ENCODE peak calls at places on chromosomes 2 and 18, in eight cellular contexts. One of them, this sample, is unnamed.

GRCh38 chr18:68944330-68944729 is 146.4 kb downstream of the CCDC102B start:
- DNase-seq in RWPE1: no peak
- DNase-seq in right lobe of liver: no peak
- DNase-seq in adrenal gland: no peak
- DNase-seq in GM12878: no peak
- DNase-seq in cardiac muscle cell: no peak
- DNase-seq in A549: no peak
- DNase-seq in PC-3: no peak
- DNase-seq in this sample: no peak

GRCh38 chr2:59249441-59250330 is 1008.6 kb upstream of the FANCL start:
- DNase-seq in RWPE1: no peak
- DNase-seq in right lobe of liver: no peak
- DNase-seq in adrenal gland: no peak
- DNase-seq in GM12878: no peak
- DNase-seq in cardiac muscle cell: no peak
- DNase-seq in A549: no peak
- DNase-seq in PC-3: no peak
- DNase-seq in this sample: no peak

GRCh38 chr2:26488463-26489212 is 10.7 kb upstream of the OTOF start:
- DNase-seq in RWPE1: no peak
- DNase-seq in right lobe of liver: no peak
- DNase-seq in adrenal gland: no peak
- DNase-seq in GM12878: no peak
- DNase-seq in cardiac muscle cell: no peak
- DNase-seq in A549: no peak
- DNase-seq in PC-3: no peak
- DNase-seq in this sample: no peak

GRCh38 chr2:199463708-199464613 is 6.2 kb upstream of the SATB2 start:
- DNase-seq in RWPE1: no peak
- DNase-seq in right lobe of liver: no peak
- DNase-seq in adrenal gland: no peak
- DNase-seq in GM12878: no peak
- DNase-seq in cardiac muscle cell: no peak
- DNase-seq in A549: no peak
- DNase-seq in PC-3: no peak
- DNase-seq in this sample: no peak

GRCh38 chr2:212052412-212053159 is 486.0 kb downstream of the ERBB4 start:
- DNase-seq in RWPE1: no peak
- DNase-seq in right lobe of liver: no peak
- DNase-seq in adrenal gland: no peak
- DNase-seq in GM12878: no peak
- DNase-seq in cardiac muscle cell: no peak
- DNase-seq in A549: no peak
- DNase-seq in PC-3: peak
- DNase-seq in this sample: peak

GRCh38 chr2:68753318-68753717 is 18.7 kb downstream of the ARHGAP25 start:
- DNase-seq in RWPE1: no peak
- DNase-seq in right lobe of liver: no peak
- DNase-seq in adrenal gland: no peak
- DNase-seq in GM12878: no peak
- DNase-seq in cardiac muscle cell: no peak
- DNase-seq in A549: no peak
- DNase-seq in PC-3: no peak
- DNase-seq in this sample: no peak

GRCh38 chr18:35005963-35006577 is 35.1 kb upstream of the MAPRE2 start:
- DNase-seq in RWPE1: peak
- DNase-seq in right lobe of liver: no peak
- DNase-seq in adrenal gland: no peak
- DNase-seq in GM12878: no peak
- DNase-seq in cardiac muscle cell: peak
- DNase-seq in A549: peak
- DNase-seq in PC-3: peak
- DNase-seq in this sample: no peak

GRCh38 chr2:211455225-211455841 is 898.9 kb downstream of the CPS1 start:
- DNase-seq in RWPE1: peak
- DNase-seq in right lobe of liver: no peak
- DNase-seq in adrenal gland: peak
- DNase-seq in GM12878: no peak
- DNase-seq in cardiac muscle cell: peak
- DNase-seq in A549: peak
- DNase-seq in PC-3: peak
- DNase-seq in this sample: no peak

GRCh38 chr2:21038403-21039073 is 5.3 kb downstream of the APOB start:
- DNase-seq in RWPE1: peak
- DNase-seq in right lobe of liver: no peak
- DNase-seq in adrenal gland: no peak
- DNase-seq in GM12878: no peak
- DNase-seq in cardiac muscle cell: no peak
- DNase-seq in A549: no peak
- DNase-seq in PC-3: no peak
- DNase-seq in this sample: peak

GRCh38 chr2:36169843-36170242 is 185.7 kb upstream of the CRIM1 start:
- DNase-seq in RWPE1: no peak
- DNase-seq in right lobe of liver: no peak
- DNase-seq in adrenal gland: no peak
- DNase-seq in GM12878: no peak
- DNase-seq in cardiac muscle cell: peak
- DNase-seq in A549: no peak
- DNase-seq in PC-3: no peak
- DNase-seq in this sample: no peak

GRCh38 chr18:45954070-45954712 is 12.9 kb downstream of the EPG5 start:
- DNase-seq in RWPE1: peak
- DNase-seq in right lobe of liver: no peak
- DNase-seq in adrenal gland: no peak
- DNase-seq in GM12878: no peak
- DNase-seq in cardiac muscle cell: no peak
- DNase-seq in A549: peak
- DNase-seq in PC-3: peak
- DNase-seq in this sample: peak

GRCh38 chr18:77481541-77481940 is 231.9 kb downstream of the GALR1 start:
- DNase-seq in RWPE1: no peak
- DNase-seq in right lobe of liver: no peak
- DNase-seq in adrenal gland: no peak
- DNase-seq in GM12878: no peak
- DNase-seq in cardiac muscle cell: no peak
- DNase-seq in A549: no peak
- DNase-seq in PC-3: no peak
- DNase-seq in this sample: no peak

GRCh38 chr18:31274915-31275314 is 43.0 kb upstream of the DSG1 start:
- DNase-seq in RWPE1: peak
- DNase-seq in right lobe of liver: peak
- DNase-seq in adrenal gland: no peak
- DNase-seq in GM12878: no peak
- DNase-seq in cardiac muscle cell: no peak
- DNase-seq in A549: peak
- DNase-seq in PC-3: peak
- DNase-seq in this sample: peak

GRCh38 chr2:19829672-19830071 is 72.1 kb downstream of the TTC32 start:
- DNase-seq in RWPE1: no peak
- DNase-seq in right lobe of liver: no peak
- DNase-seq in adrenal gland: no peak
- DNase-seq in GM12878: no peak
- DNase-seq in cardiac muscle cell: no peak
- DNase-seq in A549: no peak
- DNase-seq in PC-3: no peak
- DNase-seq in this sample: no peak

GRCh38 chr18:45415614-45416013 is 199.7 kb upstream of the SLC14A2 start:
- DNase-seq in RWPE1: no peak
- DNase-seq in right lobe of liver: no peak
- DNase-seq in adrenal gland: no peak
- DNase-seq in GM12878: no peak
- DNase-seq in cardiac muscle cell: no peak
- DNase-seq in A549: no peak
- DNase-seq in PC-3: no peak
- DNase-seq in this sample: no peak

DNA sequence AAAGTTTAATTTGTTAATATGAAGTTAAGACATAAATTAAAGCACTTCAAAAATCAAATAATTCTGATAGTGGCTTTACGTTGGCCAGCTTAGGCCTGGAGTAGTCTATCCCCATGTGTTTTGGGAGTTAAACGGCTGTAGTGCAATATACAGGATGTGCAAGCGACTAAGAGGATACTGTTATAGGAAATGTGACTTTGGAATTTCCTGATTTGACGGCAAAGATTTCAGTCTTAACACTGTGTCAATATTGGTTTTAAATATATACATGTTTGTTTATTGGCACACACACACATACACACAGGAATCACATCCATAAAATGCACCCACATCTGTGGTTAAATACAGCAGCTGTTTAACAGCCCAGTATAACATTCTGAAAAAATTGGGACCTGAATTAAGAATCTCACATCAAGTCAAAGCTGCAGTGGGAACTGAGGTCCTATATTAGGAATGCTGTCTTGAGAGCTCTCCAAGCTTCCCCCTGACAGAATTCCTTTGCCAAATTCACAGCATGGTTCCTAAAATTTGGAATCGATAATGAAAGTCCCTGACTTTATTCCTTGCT is 347.1 kb downstream of the TXNL1 start:
- DNase-seq in RWPE1: no peak
- DNase-seq in right lobe of liver: no peak
- DNase-seq in adrenal gland: no peak
- DNase-seq in GM12878: no peak
- DNase-seq in cardiac muscle cell: no peak
- DNase-seq in A549: no peak
- DNase-seq in PC-3: peak
- DNase-seq in this sample: no peak
- H3K27ac ChIP-seq in RWPE1: no peak
- H3K27ac ChIP-seq in right lobe of liver: no peak
- H3K27ac ChIP-seq in adrenal gland: no peak
- H3K27ac ChIP-seq in GM12878: no peak
- H3K27ac ChIP-seq in cardiac muscle cell: no peak
- H3K27ac ChIP-seq in A549: no peak
- H3K27ac ChIP-seq in PC-3: no peak
- H3K27ac ChIP-seq in this sample: no peak

GRCh38 chr2:176002684-176003225 is 688 bp upstream of the LNPK start:
- DNase-seq in RWPE1: peak
- DNase-seq in right lobe of liver: no peak
- DNase-seq in adrenal gland: peak
- DNase-seq in GM12878: no peak
- DNase-seq in cardiac muscle cell: peak
- DNase-seq in A549: peak
- DNase-seq in PC-3: peak
- DNase-seq in this sample: no peak
- H3K27ac ChIP-seq in RWPE1: peak
- H3K27ac ChIP-seq in right lobe of liver: peak
- H3K27ac ChIP-seq in adrenal gland: peak
- H3K27ac ChIP-seq in GM12878: peak
- H3K27ac ChIP-seq in cardiac muscle cell: peak
- H3K27ac ChIP-seq in A549: peak
- H3K27ac ChIP-seq in PC-3: no peak
- H3K27ac ChIP-seq in this sample: peak

GRCh38 chr2:206213514-206213845 is 53.8 kb downstream of the EEF1B2 start:
- DNase-seq in RWPE1: no peak
- DNase-seq in right lobe of liver: no peak
- DNase-seq in adrenal gland: no peak
- DNase-seq in GM12878: no peak
- DNase-seq in cardiac muscle cell: no peak
- DNase-seq in A549: no peak
- DNase-seq in PC-3: no peak
- DNase-seq in this sample: no peak

GRCh38 chr2:206208900-206209299 is 49.2 kb downstream of the EEF1B2 start:
- DNase-seq in RWPE1: no peak
- DNase-seq in right lobe of liver: no peak
- DNase-seq in adrenal gland: peak
- DNase-seq in GM12878: no peak
- DNase-seq in cardiac muscle cell: no peak
- DNase-seq in A549: no peak
- DNase-seq in PC-3: no peak
- DNase-seq in this sample: no peak

GRCh38 chr2:206211657-206212255 is 52.1 kb downstream of the EEF1B2 start:
- DNase-seq in RWPE1: peak
- DNase-seq in right lobe of liver: no peak
- DNase-seq in adrenal gland: no peak
- DNase-seq in GM12878: no peak
- DNase-seq in cardiac muscle cell: no peak
- DNase-seq in A549: peak
- DNase-seq in PC-3: peak
- DNase-seq in this sample: peak

GRCh38 chr2:206217162-206217561 is 57.3 kb upstream of the ZDBF2 start:
- DNase-seq in RWPE1: no peak
- DNase-seq in right lobe of liver: no peak
- DNase-seq in adrenal gland: no peak
- DNase-seq in GM12878: no peak
- DNase-seq in cardiac muscle cell: peak
- DNase-seq in A549: no peak
- DNase-seq in PC-3: no peak
- DNase-seq in this sample: no peak

GRCh38 chr2:206212673-206213513 is 53.2 kb downstream of the EEF1B2 start:
- DNase-seq in RWPE1: peak
- DNase-seq in right lobe of liver: no peak
- DNase-seq in adrenal gland: no peak
- DNase-seq in GM12878: no peak
- DNase-seq in cardiac muscle cell: peak
- DNase-seq in A549: no peak
- DNase-seq in PC-3: peak
- DNase-seq in this sample: no peak
- H3K27ac ChIP-seq in RWPE1: no peak
- H3K27ac ChIP-seq in right lobe of liver: no peak
- H3K27ac ChIP-seq in adrenal gland: peak
- H3K27ac ChIP-seq in GM12878: no peak
- H3K27ac ChIP-seq in cardiac muscle cell: peak
- H3K27ac ChIP-seq in A549: peak
- H3K27ac ChIP-seq in PC-3: peak
- H3K27ac ChIP-seq in this sample: peak

GRCh38 chr2:48341556-48342133 is 188.3 kb upstream of the STON1 start:
- DNase-seq in RWPE1: no peak
- DNase-seq in right lobe of liver: no peak
- DNase-seq in adrenal gland: no peak
- DNase-seq in GM12878: no peak
- DNase-seq in cardiac muscle cell: no peak
- DNase-seq in A549: peak
- DNase-seq in PC-3: no peak
- DNase-seq in this sample: no peak
- H3K27ac ChIP-seq in RWPE1: no peak
- H3K27ac ChIP-seq in right lobe of liver: no peak
- H3K27ac ChIP-seq in adrenal gland: peak
- H3K27ac ChIP-seq in GM12878: no peak
- H3K27ac ChIP-seq in cardiac muscle cell: no peak
- H3K27ac ChIP-seq in A549: peak
- H3K27ac ChIP-seq in PC-3: no peak
- H3K27ac ChIP-seq in this sample: no peak

DNA sequence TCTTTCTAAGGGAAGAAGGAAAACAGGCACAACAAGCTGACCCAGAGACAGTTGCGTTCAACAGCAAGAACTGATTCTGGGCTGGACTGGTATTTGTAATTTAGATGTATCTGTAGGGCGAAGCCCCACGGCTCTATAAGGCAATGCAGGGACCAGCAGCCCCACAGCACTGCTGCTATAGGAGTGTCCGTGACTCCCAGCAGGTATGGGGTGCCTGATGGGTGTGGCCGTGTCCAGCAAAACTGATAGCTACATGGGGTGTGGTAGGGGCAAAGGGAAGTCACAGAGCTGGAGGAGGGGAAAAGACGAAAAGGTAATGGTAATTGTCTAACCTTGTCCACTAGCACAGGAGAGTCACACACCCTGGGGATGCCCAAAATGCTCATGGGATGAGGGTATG is 48.3 kb upstream of the ASPRV1 start:
- DNase-seq in RWPE1: no peak
- DNase-seq in right lobe of liver: peak
- DNase-seq in adrenal gland: no peak
- DNase-seq in GM12878: no peak
- DNase-seq in cardiac muscle cell: no peak
- DNase-seq in A549: no peak
- DNase-seq in PC-3: no peak
- DNase-seq in this sample: no peak
- H3K27ac ChIP-seq in RWPE1: no peak
- H3K27ac ChIP-seq in right lobe of liver: no peak
- H3K27ac ChIP-seq in adrenal gland: no peak
- H3K27ac ChIP-seq in GM12878: no peak
- H3K27ac ChIP-seq in cardiac muscle cell: no peak
- H3K27ac ChIP-seq in A549: no peak
- H3K27ac ChIP-seq in PC-3: no peak
- H3K27ac ChIP-seq in this sample: peak

GRCh38 chr2:191247381-191248057 is 2.3 kb downstream of the MYO1B start:
- DNase-seq in RWPE1: peak
- DNase-seq in right lobe of liver: peak
- DNase-seq in adrenal gland: no peak
- DNase-seq in GM12878: no peak
- DNase-seq in cardiac muscle cell: no peak
- DNase-seq in A549: peak
- DNase-seq in PC-3: peak
- DNase-seq in this sample: peak
- H3K27ac ChIP-seq in RWPE1: peak
- H3K27ac ChIP-seq in right lobe of liver: peak
- H3K27ac ChIP-seq in adrenal gland: peak
- H3K27ac ChIP-seq in GM12878: no peak
- H3K27ac ChIP-seq in cardiac muscle cell: peak
- H3K27ac ChIP-seq in A549: peak
- H3K27ac ChIP-seq in PC-3: peak
- H3K27ac ChIP-seq in this sample: peak

This sample was measured in epithelial cell of prostate.